ENCODE peak calls at places on chromosomes 3 and 15, in nine cellular contexts. B is choroid plexus epithelial cell, F is A549, P is mesothelial cell of epicardium, W is mucosa of descending colon, X is RWPE1, S is suprapubic skin, K is MM.1S, L is tibial artery. R is an unnamed sample.

GRCh38 chr3:124780767-124781485 is 50.7 kb downstream of the UMPS start:
- DNase-seq in L (peak), B (peak), K (no peak), X (no peak), S (peak), F (no peak), P (no peak), W (peak), R (no peak)

GRCh38 chr3:44555753-44556152 is 760 bp downstream of the ZKSCAN7 start:
- DNase-seq in F (no peak), K (no peak), B (peak), W (no peak), L (no peak), P (no peak), X (no peak), S (no peak), R (no peak)

GRCh38 chr3:105829879-105830622 is 38.8 kb downstream of the CBLB start:
- DNase-seq in K (no peak), P (no peak), L (no peak), W (no peak), B (peak), X (no peak), S (no peak), F (no peak), R (no peak)

GRCh38 chr15:39685999-39686613 is 96.5 kb downstream of the FSIP1 start:
- DNase-seq in F (peak), B (peak), L (no peak), W (peak), P (no peak), S (no peak), K (peak), X (peak), R (no peak)

GRCh38 chr15:26298010-26298661 is 435.0 kb upstream of the ATP10A start:
- DNase-seq in F (no peak), K (no peak), L (no peak), W (no peak), S (no peak), X (no peak), B (no peak), P (no peak), R (no peak)

GRCh38 chr15:80990955-80991354 is 1.3 kb upstream of the MESD start:
- DNase-seq in W (no peak), X (no peak), F (no peak), K (no peak), P (no peak), B (no peak), L (no peak), S (no peak), R (no peak)

GRCh38 chr15:92643849-92644815 is 11.4 kb downstream of the FAM174B start:
- DNase-seq in W (no peak), S (no peak), B (no peak), X (no peak), L (no peak), F (no peak), K (no peak), P (no peak), R (no peak)

GRCh38 chr3:193897288-193897687 is 238.7 kb upstream of the HES1 start:
- DNase-seq in K (no peak), S (no peak), B (peak), P (no peak), W (no peak), F (no peak), X (no peak), L (peak), R (no peak)

GRCh38 chr3:37922721-37923575 is 61.3 kb downstream of the CTDSPL start:
- DNase-seq in S (no peak), L (peak), X (no peak), K (no peak), P (no peak), F (no peak), W (no peak), B (peak), R (no peak)

GRCh38 chr3:151903501-151903991 is 30.1 kb downstream of the SUCNR1 start:
- DNase-seq in B (peak), L (no peak), K (peak), P (no peak), S (no peak), W (peak), F (no peak), X (no peak), R (no peak)

GRCh38 chr15:42914728-42915497 is 5.7 kb downstream of the TTBK2 start:
- DNase-seq in K (no peak), L (no peak), P (no peak), W (no peak), S (no peak), X (no peak), F (no peak), B (peak), R (no peak)

GRCh38 chr3:126507886-126508285 is 9.7 kb downstream of the UROC1 start:
- DNase-seq in B (no peak), S (no peak), X (no peak), P (no peak), L (no peak), F (no peak), W (no peak), K (no peak), R (no peak)

DNA sequence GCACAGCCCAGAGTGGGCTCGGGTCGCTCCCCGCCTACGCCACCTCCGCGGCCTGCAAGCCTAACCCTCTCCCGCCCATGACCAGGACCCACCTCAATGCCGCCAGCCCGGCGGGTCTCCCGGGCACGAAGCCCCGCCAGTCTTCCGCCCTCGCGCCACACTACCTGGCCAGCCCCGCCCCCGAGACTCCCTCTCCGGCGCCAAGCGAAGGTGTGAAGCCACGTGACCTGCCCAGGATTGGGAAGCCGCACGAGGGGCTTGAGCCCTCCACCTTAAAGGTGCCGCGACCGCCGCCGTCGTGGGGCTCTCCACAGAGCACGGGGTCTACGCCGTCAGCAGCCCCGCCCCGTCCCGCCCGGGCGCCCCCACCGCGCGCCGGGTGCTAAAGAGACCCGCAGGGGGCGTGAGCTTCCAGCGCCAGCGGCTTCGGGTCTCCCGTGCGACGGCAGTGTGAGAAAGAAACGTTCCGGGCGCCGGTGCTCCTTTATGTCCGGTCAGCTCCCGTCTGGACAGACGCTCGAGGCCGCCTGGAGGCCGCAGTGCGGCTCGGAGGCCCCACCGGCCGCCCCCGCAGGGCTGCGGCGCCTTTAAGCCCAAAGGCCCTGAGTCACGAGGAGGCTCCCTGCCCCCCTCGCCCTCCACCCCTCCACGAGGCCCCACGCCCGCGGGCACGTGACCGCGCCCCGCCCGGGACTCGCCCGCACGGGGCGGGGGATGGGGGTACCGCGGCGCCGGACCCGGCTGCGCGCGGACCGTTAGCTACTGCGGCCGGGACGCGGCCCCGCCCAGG is at the start of gene CPEB1:
- DNase-seq in P (no peak), F (peak), W (peak), L (peak), S (peak), K (no peak), B (peak), X (peak), R (peak)
- TF ChIP-seq CTCF in P (no peak), F (peak), W (no peak), L (peak), S (peak), K (no peak), B (no peak), X (peak), R (no peak)

GRCh38 chr3:161366067-161366466 is 5.2 kb downstream of the SPTSSB start:
- DNase-seq in S (no peak), F (no peak), W (no peak), L (no peak), X (no peak), P (no peak), K (no peak), B (no peak), R (no peak)

GRCh38 chr3:161372321-161373260 is 1.3 kb upstream of the SPTSSB start:
- DNase-seq in K (no peak), L (no peak), W (peak), X (peak), B (peak), S (no peak), P (peak), F (no peak), R (no peak)

GRCh38 chr3:161369531-161369930 is 1.8 kb downstream of the SPTSSB start:
- DNase-seq in B (no peak), L (no peak), W (no peak), P (no peak), X (no peak), S (no peak), K (no peak), F (no peak), R (no peak)

GRCh38 chr3:161371441-161372320 is at the start of gene SPTSSB:
- DNase-seq in F (peak), P (peak), L (no peak), X (peak), S (peak), W (peak), K (peak), B (peak), R (no peak)
- TF ChIP-seq CTCF in F (peak), P (no peak), L (no peak), X (no peak), S (no peak), W (no peak), K (peak), B (peak), R (no peak)

GRCh38 chr3:108589081-108589997 is at the start of the genes CIP2A and DZIP3:
- DNase-seq in P (peak), X (peak), B (peak), W (peak), F (peak), K (peak), S (peak), L (peak), R (peak)
- TF ChIP-seq CTCF in P (no peak), X (no peak), B (peak), W (no peak), F (no peak), K (no peak), S (no peak), L (no peak), R (no peak)

DNA sequence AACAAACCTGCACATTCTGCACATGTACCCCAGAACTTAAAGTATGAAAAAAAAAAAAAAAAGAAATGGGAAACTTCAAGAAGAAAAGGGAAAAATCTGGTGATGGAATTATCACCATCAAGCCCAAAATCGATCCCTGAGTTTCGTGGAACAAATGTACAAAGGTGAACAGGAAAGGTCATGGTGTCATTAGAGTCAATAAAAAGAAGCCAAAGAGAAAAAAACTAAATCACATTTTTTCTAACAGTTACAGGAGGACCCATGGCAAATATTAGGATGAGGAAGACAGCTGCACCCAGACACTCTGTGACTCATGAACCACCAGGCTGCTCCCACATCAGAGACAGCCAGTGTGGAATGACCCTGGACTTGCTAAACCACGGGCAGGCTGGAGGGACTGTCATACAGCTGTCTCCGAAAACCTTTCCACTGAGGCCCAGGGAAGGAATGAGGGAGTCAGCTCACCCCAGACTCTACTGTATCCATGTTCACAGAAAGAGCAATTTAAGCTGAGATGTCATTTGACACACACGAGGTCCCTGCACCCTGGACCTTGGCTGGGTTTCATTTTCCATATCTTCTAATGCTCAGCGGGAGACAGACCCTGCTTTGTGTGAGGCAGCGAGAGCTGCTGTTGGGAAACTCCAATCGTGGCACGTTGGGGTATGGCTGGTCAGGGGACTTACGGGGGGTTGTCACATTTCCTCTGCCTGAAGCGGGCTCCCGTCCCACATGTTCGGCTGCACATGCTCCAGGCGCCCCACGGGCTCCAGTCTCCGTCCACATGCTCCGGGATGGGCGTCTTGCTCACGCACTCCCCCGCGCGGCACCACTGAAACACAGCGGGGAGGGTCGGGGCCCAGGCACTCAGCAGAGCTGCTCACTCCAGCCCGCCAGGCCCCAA is 210.2 kb downstream of the ADAMTS17 start:
- DNase-seq in P (peak), K (peak), W (peak), X (no peak), S (no peak), F (peak), L (no peak), B (peak), R (no peak)
- TF ChIP-seq CTCF in P (no peak), K (peak), W (no peak), X (no peak), S (peak), F (peak), L (peak), B (peak), R (no peak)